ENCODE peak calls at places on chromosomes 12 and 14, in six cellular contexts. One of them, this sample, is unnamed. For H3K4me1 and H3K9me3, the result is how much of the 10 kb centered on the place peaks cover.

GRCh38 chr14:22520235-22520634 is 68.8 kb downstream of the DAD1 start:
- DNase-seq in HCT116: no peak
- DNase-seq in GM12878: no peak
- DNase-seq in H1: no peak
- DNase-seq in HepG2: no peak
- DNase-seq in K562: peak
- DNase-seq in this sample: no peak

GRCh38 chr14:75363570-75364227 is 64.1 kb upstream of the JDP2 start:
- DNase-seq in HCT116: no peak
- DNase-seq in GM12878: no peak
- DNase-seq in H1: no peak
- DNase-seq in HepG2: no peak
- DNase-seq in K562: no peak
- DNase-seq in this sample: no peak

GRCh38 chr12:75820848-75821578 is 210.6 kb downstream of the PHLDA1 start:
- DNase-seq in HCT116: no peak
- DNase-seq in GM12878: no peak
- DNase-seq in H1: no peak
- DNase-seq in HepG2: no peak
- DNase-seq in K562: no peak
- DNase-seq in this sample: no peak

GRCh38 chr14:21015312-21015711 is 9.5 kb downstream of the NDRG2 start:
- DNase-seq in HCT116: no peak
- DNase-seq in GM12878: no peak
- DNase-seq in H1: no peak
- DNase-seq in HepG2: no peak
- DNase-seq in K562: no peak
- DNase-seq in this sample: no peak

GRCh38 chr14:52051861-52052260 is 17.0 kb downstream of the NID2 start:
- DNase-seq in HCT116: no peak
- DNase-seq in GM12878: no peak
- DNase-seq in H1: no peak
- DNase-seq in HepG2: no peak
- DNase-seq in K562: no peak
- DNase-seq in this sample: no peak

GRCh38 chr14:59511916-59512530 is 27.7 kb downstream of the JKAMP start:
- DNase-seq in HCT116: no peak
- DNase-seq in GM12878: no peak
- DNase-seq in H1: peak
- DNase-seq in HepG2: no peak
- DNase-seq in K562: no peak
- DNase-seq in this sample: peak

GRCh38 chr14:23174266-23174665 is 9.2 kb downstream of the SLC7A8 start:
- DNase-seq in HCT116: no peak
- DNase-seq in GM12878: no peak
- DNase-seq in H1: no peak
- DNase-seq in HepG2: no peak
- DNase-seq in K562: no peak
- DNase-seq in this sample: no peak

GRCh38 chr12:29763301-29763683 is 20.4 kb downstream of the TMTC1 start:
- DNase-seq in HCT116: no peak
- DNase-seq in GM12878: no peak
- DNase-seq in H1: no peak
- DNase-seq in HepG2: no peak
- DNase-seq in K562: no peak
- DNase-seq in this sample: no peak

GRCh38 chr14:20680843-20681347 is 3.5 kb upstream of the RNASE4 start:
- DNase-seq in HCT116: no peak
- DNase-seq in GM12878: no peak
- DNase-seq in H1: no peak
- DNase-seq in HepG2: no peak
- DNase-seq in K562: no peak
- DNase-seq in this sample: no peak

GRCh38 chr12:2382391-2383155 is 329.8 kb downstream of the CACNA1C start:
- DNase-seq in HCT116: no peak
- DNase-seq in GM12878: no peak
- DNase-seq in H1: no peak
- DNase-seq in HepG2: no peak
- DNase-seq in K562: no peak
- DNase-seq in this sample: no peak

GRCh38 chr12:1949771-1950470 is 31.5 kb upstream of the CACNA2D4 start:
- DNase-seq in HCT116: no peak
- DNase-seq in GM12878: no peak
- DNase-seq in H1: no peak
- DNase-seq in HepG2: no peak
- DNase-seq in K562: no peak
- DNase-seq in this sample: no peak

GRCh38 chr12:89703768-89704167 is 4.9 kb downstream of the ATP2B1 start:
- DNase-seq in HCT116: no peak
- DNase-seq in GM12878: no peak
- DNase-seq in H1: no peak
- DNase-seq in HepG2: no peak
- DNase-seq in K562: no peak
- DNase-seq in this sample: no peak
- H3K4me1 ChIP-seq in HCT116: under half
- H3K4me1 ChIP-seq in GM12878: under half
- H3K4me1 ChIP-seq in H1: under half
- H3K4me1 ChIP-seq in HepG2: half or more
- H3K4me1 ChIP-seq in K562: under half
- H3K4me1 ChIP-seq in this sample: under half

DNA sequence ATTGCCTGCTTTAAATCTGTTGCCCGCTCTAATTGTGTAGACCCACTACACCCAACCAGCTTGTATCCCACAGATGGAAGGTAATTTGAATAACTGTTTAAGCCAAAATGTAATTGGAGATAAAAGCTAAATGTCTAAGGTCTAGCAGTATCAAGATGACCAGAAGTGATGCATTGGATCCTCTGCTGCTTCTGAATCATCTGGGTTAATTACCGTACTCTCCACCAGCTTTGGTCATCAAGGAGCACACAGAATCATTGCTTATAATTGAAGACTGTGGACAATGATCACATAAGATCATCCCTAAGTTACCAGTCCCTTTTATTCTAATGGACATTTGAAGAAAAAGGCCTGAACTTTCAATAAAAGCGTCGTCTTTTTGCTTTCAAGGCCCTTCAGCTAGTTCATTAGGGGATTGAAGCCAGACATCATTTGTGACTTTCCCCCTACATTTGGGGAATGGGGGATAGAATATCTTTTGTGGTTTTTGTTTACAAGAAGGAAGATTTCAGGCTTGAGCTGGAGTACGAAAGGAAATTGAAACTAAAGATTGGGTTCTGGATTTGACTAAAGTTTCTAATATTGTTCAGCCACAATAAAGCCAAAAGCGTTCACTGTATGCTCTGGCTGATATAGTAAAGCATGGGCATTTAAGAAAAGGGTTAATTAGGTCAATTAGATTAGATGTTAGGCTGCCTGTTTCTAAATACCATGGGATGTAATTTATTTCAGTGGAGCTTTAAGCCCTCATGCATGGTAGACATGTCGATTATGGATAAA is 123.2 kb downstream of the CHST11 start:
- DNase-seq in HCT116: no peak
- DNase-seq in GM12878: peak
- DNase-seq in H1: no peak
- DNase-seq in HepG2: no peak
- DNase-seq in K562: no peak
- DNase-seq in this sample: no peak
- TF ChIP-seq ZNF274 in HCT116: no peak
- TF ChIP-seq ZNF274 in GM12878: no peak
- TF ChIP-seq ZNF274 in H1: no peak
- TF ChIP-seq ZNF274 in HepG2: no peak
- TF ChIP-seq ZNF274 in K562: no peak
- TF ChIP-seq ZNF274 in this sample: no peak

GRCh38 chr14:55314449-55314848 is 43.2 kb downstream of the FBXO34 start:
- DNase-seq in HCT116: no peak
- DNase-seq in GM12878: no peak
- DNase-seq in H1: no peak
- DNase-seq in HepG2: no peak
- DNase-seq in K562: no peak
- DNase-seq in this sample: no peak

GRCh38 chr14:55306938-55307589 is 35.8 kb downstream of the FBXO34 start:
- DNase-seq in HCT116: no peak
- DNase-seq in GM12878: no peak
- DNase-seq in H1: no peak
- DNase-seq in HepG2: no peak
- DNase-seq in K562: no peak
- DNase-seq in this sample: no peak

GRCh38 chr14:55309761-55310365 is 38.6 kb downstream of the FBXO34 start:
- DNase-seq in HCT116: no peak
- DNase-seq in GM12878: no peak
- DNase-seq in H1: no peak
- DNase-seq in HepG2: no peak
- DNase-seq in K562: no peak
- DNase-seq in this sample: no peak

GRCh38 chr14:55313480-55313879 is 42.3 kb downstream of the FBXO34 start:
- DNase-seq in HCT116: no peak
- DNase-seq in GM12878: no peak
- DNase-seq in H1: no peak
- DNase-seq in HepG2: no peak
- DNase-seq in K562: no peak
- DNase-seq in this sample: no peak

GRCh38 chr14:55309154-55309553 is 37.9 kb downstream of the FBXO34 start:
- DNase-seq in HCT116: no peak
- DNase-seq in GM12878: no peak
- DNase-seq in H1: no peak
- DNase-seq in HepG2: no peak
- DNase-seq in K562: no peak
- DNase-seq in this sample: no peak
- H3K9me3 ChIP-seq in HCT116: under half
- H3K9me3 ChIP-seq in GM12878: under half
- H3K9me3 ChIP-seq in H1: under half
- H3K9me3 ChIP-seq in HepG2: under half
- H3K9me3 ChIP-seq in K562: under half
- H3K9me3 ChIP-seq in this sample: under half

GRCh38 chr12:68876471-68876870 is 56.5 kb downstream of the CPM start:
- DNase-seq in HCT116: no peak
- DNase-seq in GM12878: no peak
- DNase-seq in H1: no peak
- DNase-seq in HepG2: no peak
- DNase-seq in K562: no peak
- DNase-seq in this sample: no peak
- H3K4me1 ChIP-seq in HCT116: under half
- H3K4me1 ChIP-seq in GM12878: under half
- H3K4me1 ChIP-seq in H1: under half
- H3K4me1 ChIP-seq in HepG2: under half
- H3K4me1 ChIP-seq in K562: under half
- H3K4me1 ChIP-seq in this sample: under half

DNA sequence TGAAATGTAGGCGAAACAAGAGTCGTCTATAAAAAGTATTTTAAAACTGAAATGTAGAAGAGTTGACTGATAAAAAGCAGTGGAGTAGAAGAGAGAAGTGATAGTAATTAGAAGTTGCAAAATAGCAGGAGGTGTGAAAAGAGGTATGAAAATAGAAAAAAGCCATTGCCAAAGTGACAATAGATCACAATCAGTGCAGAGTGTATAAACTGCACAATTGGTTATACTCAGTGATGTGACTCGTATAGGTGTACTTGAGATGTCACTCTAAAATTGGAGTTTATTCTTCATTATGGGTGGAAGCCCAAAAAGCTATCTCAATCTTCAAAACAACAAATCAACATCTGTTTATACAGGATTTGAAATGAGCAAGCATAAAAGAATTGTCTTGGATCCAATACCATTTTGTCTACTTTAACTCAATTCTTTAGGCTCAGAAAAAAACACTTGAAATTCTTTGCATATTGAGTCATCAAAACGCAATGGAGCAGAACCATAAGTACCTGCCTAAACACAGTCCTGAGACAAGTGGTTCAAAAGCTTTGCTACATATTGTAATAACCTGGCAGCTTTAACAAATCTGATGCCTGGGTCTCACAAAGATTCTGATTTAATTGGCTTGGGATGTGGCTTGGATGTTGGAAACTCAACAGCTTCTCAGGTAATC is 8.8 kb downstream of the IKBIP start:
- DNase-seq in HCT116: peak
- DNase-seq in GM12878: peak
- DNase-seq in H1: no peak
- DNase-seq in HepG2: peak
- DNase-seq in K562: no peak
- DNase-seq in this sample: no peak
- TF ChIP-seq ZNF274 in HCT116: no peak
- TF ChIP-seq ZNF274 in GM12878: no peak
- TF ChIP-seq ZNF274 in H1: no peak
- TF ChIP-seq ZNF274 in HepG2: no peak
- TF ChIP-seq ZNF274 in K562: no peak
- TF ChIP-seq ZNF274 in this sample: no peak